ENCODE peak calls at places on chromosomes 5 and 9, in four cellular contexts. R is IMR-90, A is H9, F is H1. B is an unnamed sample.

GRCh38 chr9:13707635-13708410 is 428.3 kb upstream of the MPDZ start:
- DNase-seq in A (no peak), R (peak), F (no peak), B (peak)

GRCh38 chr9:133103183-133103986 is 17.7 kb downstream of the RALGDS start:
- DNase-seq in A (peak), F (no peak), R (peak), B (no peak)

GRCh38 chr5:166768536-166768935 is 1522.9 kb upstream of the WWC1 start:
- DNase-seq in F (no peak), R (no peak), A (no peak), B (no peak)

GRCh38 chr5:38110130-38110529 is 148.2 kb upstream of the EGFLAM start:
- DNase-seq in A (no peak), R (no peak), F (no peak), B (no peak)

GRCh38 chr5:87268970-87269377 is 1.3 kb downstream of the RASA1 start:
- DNase-seq in F (no peak), R (no peak), A (no peak), B (no peak)

GRCh38 chr5:151406322-151406947 is 41.0 kb upstream of the SLC36A1 start:
- DNase-seq in F (no peak), A (peak), R (peak), B (peak)

GRCh38 chr5:83368317-83368716 is 103.2 kb upstream of the VCAN start:
- DNase-seq in R (peak), F (no peak), A (no peak), B (peak)

GRCh38 chr9:80873861-80874260 is 815.5 kb downstream of the TLE1 start:
- DNase-seq in A (no peak), R (peak), F (no peak), B (no peak)

GRCh38 chr5:170857066-170857465 is 4.8 kb upstream of the RANBP17 start:
- DNase-seq in R (no peak), A (no peak), F (no peak), B (no peak)

GRCh38 chr9:120386390-120387131 is 193.4 kb downstream of the CDK5RAP2 start:
- DNase-seq in R (no peak), A (no peak), F (no peak), B (no peak)

GRCh38 chr9:132744881-132745761 is 74.9 kb downstream of the GTF3C4 start:
- DNase-seq in F (no peak), A (peak), R (no peak), B (peak)

GRCh38 chr5:96338624-96339023 is 94.4 kb downstream of the PCSK1 start:
- DNase-seq in F (no peak), R (no peak), A (no peak), B (no peak)

GRCh38 chr5:115209279-115209678 is 39.6 kb upstream of the TRIM36 start:
- DNase-seq in A (no peak), R (peak), F (no peak), B (no peak)

GRCh38 chr9:76894198-76894597 is 11.7 kb downstream of the PRUNE2 start:
- DNase-seq in F (no peak), A (no peak), R (no peak), B (no peak)

GRCh38 chr9:6055213-6055612 is 39.8 kb upstream of the RANBP6 start:
- DNase-seq in R (peak), A (peak), F (no peak), B (peak)

GRCh38 chr5:113922343-113922742 is 408.8 kb downstream of the YTHDC2 start:
- DNase-seq in F (no peak), R (no peak), A (no peak), B (no peak)

GRCh38 chr5:41661221-41661620 is 150.8 kb upstream of the PLCXD3 start:
- DNase-seq in A (no peak), F (no peak), R (no peak), B (no peak)

GRCh38 chr5:124372457-124372856 is 374.0 kb downstream of the ZNF608 start:
- DNase-seq in F (no peak), A (no peak), R (no peak), B (peak)

GRCh38 chr5:124373843-124374242 is 372.6 kb downstream of the ZNF608 start:
- DNase-seq in A (no peak), F (no peak), R (no peak), B (no peak)

GRCh38 chr5:124377386-124377785 is 369.1 kb downstream of the ZNF608 start:
- DNase-seq in A (no peak), F (no peak), R (no peak), B (peak)
- H2BK5ac ChIP-seq in A (no peak), F (no peak), R (no peak), B (no peak)

GRCh38 chr5:162067651-162068411 is at the start of gene GABRG2:
- DNase-seq in A (no peak), F (no peak), R (no peak), B (peak)
- H3K9ac ChIP-seq in A (no peak), F (no peak), R (no peak), B (no peak)

GRCh38 chr5:22500521-22500920 is 352.6 kb downstream of the CDH12 start:
- DNase-seq in A (no peak), F (no peak), R (no peak), B (no peak)

DNA sequence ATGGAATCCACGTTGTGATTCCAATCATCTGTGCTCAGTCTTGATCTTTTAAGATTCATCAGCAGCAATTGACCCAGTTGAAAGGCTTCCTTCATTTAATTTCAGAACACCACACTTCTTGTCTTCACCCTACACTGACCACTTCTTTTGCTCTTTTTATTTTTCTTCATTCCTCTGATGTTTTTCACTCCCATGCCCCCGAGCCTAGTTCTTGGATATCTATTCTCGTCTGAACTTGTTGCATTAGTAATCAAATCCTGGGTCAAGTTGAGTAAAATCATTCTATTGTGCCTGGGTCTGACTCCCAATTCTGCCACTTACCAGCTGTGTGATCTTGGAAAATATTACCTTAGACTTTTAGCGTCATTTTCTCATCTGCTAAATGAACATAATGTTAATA is 356.5 kb downstream of the CDH12 start:
- DNase-seq in A (no peak), F (no peak), R (no peak), B (no peak)
- H2BK5ac ChIP-seq in A (no peak), F (no peak), R (no peak), B (no peak)

GRCh38 chr9:137793196-137793841 is 84.3 kb upstream of the CACNA1B start:
- DNase-seq in A (no peak), F (no peak), R (no peak), B (no peak)
- H3K9ac ChIP-seq in A (no peak), F (no peak), R (no peak), B (no peak)

GRCh38 chr5:139494832-139495231 is 12.3 kb upstream of the STING1 start:
- DNase-seq in A (no peak), F (no peak), R (peak), B (no peak)
- H2BK5ac ChIP-seq in A (no peak), F (no peak), R (peak), B (no peak)

GRCh38 chr9:1208185-1208584 is 158.0 kb downstream of the DMRT2 start:
- DNase-seq in F (no peak), A (no peak), R (peak), B (no peak)
- H3K9ac ChIP-seq in F (no peak), A (no peak), R (no peak), B (no peak)

GRCh38 chr9:134670042-134670525 is 28.5 kb downstream of the COL5A1 start:
- DNase-seq in R (peak), A (no peak), F (no peak), B (peak)

GRCh38 chr9:134671341-134672113 is 29.9 kb downstream of the COL5A1 start:
- DNase-seq in A (no peak), R (no peak), F (no peak), B (no peak)

GRCh38 chr9:134670851-134671281 is 29.3 kb downstream of the COL5A1 start:
- DNase-seq in A (no peak), R (no peak), F (no peak), B (peak)

GRCh38 chr9:134666801-134667200 is 25.2 kb downstream of the COL5A1 start:
- DNase-seq in F (no peak), R (peak), A (no peak), B (no peak)

GRCh38 chr9:134669556-134669955 is 28.0 kb downstream of the COL5A1 start:
- DNase-seq in A (no peak), R (no peak), F (no peak), B (no peak)
- H2BK5ac ChIP-seq in A (no peak), R (peak), F (no peak), B (no peak)

DNA sequence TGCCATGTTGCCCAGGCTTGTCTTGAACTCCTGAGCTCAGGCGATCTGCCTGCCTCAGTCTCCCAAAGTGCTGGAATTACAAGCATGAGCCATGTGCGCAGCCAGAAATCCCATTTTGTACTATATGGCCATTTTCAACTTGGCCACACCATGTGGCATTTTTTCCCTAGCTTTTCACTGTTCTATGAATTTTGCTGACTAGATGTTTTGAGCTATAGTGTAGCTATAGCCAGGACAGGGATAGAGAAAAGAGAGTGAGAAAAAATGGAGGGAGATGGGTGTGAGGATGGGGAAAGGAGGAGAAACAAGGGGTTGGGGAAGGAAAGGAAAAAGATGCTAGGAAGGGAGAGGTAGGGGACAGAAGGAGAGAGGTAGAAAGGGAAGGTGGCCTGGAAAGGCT is 46.4 kb downstream of the DMXL1 start:
- DNase-seq in F (no peak), A (no peak), R (no peak), B (no peak)
- H3K9ac ChIP-seq in F (no peak), A (no peak), R (no peak), B (no peak)

DNA sequence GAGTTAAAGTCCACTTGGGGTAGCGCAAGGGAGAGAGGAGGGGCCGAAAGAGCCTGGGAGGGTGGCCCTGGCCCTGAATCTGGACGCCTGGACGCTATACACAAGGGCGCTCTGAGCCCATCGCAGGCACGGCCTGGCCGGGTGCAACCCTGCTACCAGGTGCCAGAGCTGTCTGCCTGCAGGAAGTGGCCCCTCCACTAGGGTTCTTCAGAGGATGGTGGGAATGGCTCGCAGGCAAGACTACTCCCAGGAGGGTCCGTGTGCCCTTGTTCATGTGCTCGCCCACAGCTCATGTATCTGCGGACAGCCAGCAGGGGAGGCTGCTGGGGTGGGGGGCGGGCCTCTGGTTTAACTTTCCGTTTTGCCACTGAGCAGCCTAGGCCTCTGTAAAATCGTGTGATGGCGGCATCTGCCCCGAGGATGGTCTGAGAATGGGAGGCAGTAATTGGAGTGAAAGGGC is 1.4 kb upstream of the NKD2 start:
- DNase-seq in R (no peak), A (no peak), F (no peak), B (no peak)
- H2BK5ac ChIP-seq in R (no peak), A (no peak), F (no peak), B (no peak)